ENCODE peak calls at places on chromosome 7, in four cellular contexts. One of them, this sample, is unnamed.

GRCh38 chr7:20343211-20343610 is 12.5 kb downstream of the ITGB8 start:
- DNase-seq in tibial nerve: no peak
- DNase-seq in NCI-H446 treated with DMSO at 0.1 percent for 48 hours: no peak
- DNase-seq in NCI-H1417: no peak
- DNase-seq in this sample: no peak

GRCh38 chr7:155700847-155701246 is 56.4 kb downstream of the RBM33 start:
- DNase-seq in tibial nerve: no peak
- DNase-seq in NCI-H446 treated with DMSO at 0.1 percent for 48 hours: no peak
- DNase-seq in NCI-H1417: no peak
- DNase-seq in this sample: no peak

GRCh38 chr7:90230834-90231233 is 14.1 kb upstream of the CFAP69 start:
- DNase-seq in tibial nerve: no peak
- DNase-seq in NCI-H446 treated with DMSO at 0.1 percent for 48 hours: no peak
- DNase-seq in NCI-H1417: no peak
- DNase-seq in this sample: no peak

GRCh38 chr7:118583651-118584050 is 359.1 kb downstream of the ANKRD7 start:
- DNase-seq in tibial nerve: no peak
- DNase-seq in NCI-H446 treated with DMSO at 0.1 percent for 48 hours: peak
- DNase-seq in NCI-H1417: no peak
- DNase-seq in this sample: peak

GRCh38 chr7:134255814-134256213 is 60.9 kb downstream of the SLC35B4 start:
- DNase-seq in tibial nerve: no peak
- DNase-seq in NCI-H446 treated with DMSO at 0.1 percent for 48 hours: peak
- DNase-seq in NCI-H1417: no peak
- DNase-seq in this sample: peak

GRCh38 chr7:102097601-102098161 is 189.0 kb upstream of the SH2B2 start:
- DNase-seq in tibial nerve: no peak
- DNase-seq in NCI-H446 treated with DMSO at 0.1 percent for 48 hours: no peak
- DNase-seq in NCI-H1417: no peak
- DNase-seq in this sample: no peak

GRCh38 chr7:129191272-129191671 is 2.8 kb downstream of the SMO start:
- DNase-seq in tibial nerve: no peak
- DNase-seq in NCI-H446 treated with DMSO at 0.1 percent for 48 hours: no peak
- DNase-seq in NCI-H1417: no peak
- DNase-seq in this sample: no peak

GRCh38 chr7:10977113-10977512 is 3.4 kb downstream of the PHF14 start:
- DNase-seq in tibial nerve: no peak
- DNase-seq in NCI-H446 treated with DMSO at 0.1 percent for 48 hours: no peak
- DNase-seq in NCI-H1417: no peak
- DNase-seq in this sample: no peak

GRCh38 chr7:109699661-109700060 is 1130.0 kb downstream of the DNAJB9 start:
- DNase-seq in tibial nerve: no peak
- DNase-seq in NCI-H446 treated with DMSO at 0.1 percent for 48 hours: no peak
- DNase-seq in NCI-H1417: no peak
- DNase-seq in this sample: no peak

GRCh38 chr7:38262545-38262944 is 10.9 kb downstream of the TARP start:
- DNase-seq in tibial nerve: no peak
- DNase-seq in NCI-H446 treated with DMSO at 0.1 percent for 48 hours: no peak
- DNase-seq in NCI-H1417: no peak
- DNase-seq in this sample: no peak

GRCh38 chr7:136086712-136087111 is 109.6 kb upstream of the MTPN start:
- DNase-seq in tibial nerve: peak
- DNase-seq in NCI-H446 treated with DMSO at 0.1 percent for 48 hours: no peak
- DNase-seq in NCI-H1417: no peak
- DNase-seq in this sample: peak

GRCh38 chr7:16063241-16063640 is 358.1 kb downstream of the CRPPA start:
- DNase-seq in tibial nerve: no peak
- DNase-seq in NCI-H446 treated with DMSO at 0.1 percent for 48 hours: no peak
- DNase-seq in NCI-H1417: no peak
- DNase-seq in this sample: no peak